ENCODE peak calls at places on chromosomes 16 and 17, in four cellular contexts. One of them, this sample, is unnamed.

GRCh38 chr17:78176548-78177025 is 8.2 kb downstream of the SYNGR2 start:
- DNase-seq in DND-41: peak
- DNase-seq in K562: peak
- DNase-seq in endodermal cell: peak
- DNase-seq in this sample: peak

GRCh38 chr16:14509675-14510132 is 120.4 kb downstream of the PARN start:
- DNase-seq in DND-41: no peak
- DNase-seq in K562: no peak
- DNase-seq in endodermal cell: no peak
- DNase-seq in this sample: no peak

GRCh38 chr17:6279659-6280058 is 155.3 kb downstream of the AIPL1 start:
- DNase-seq in DND-41: no peak
- DNase-seq in K562: no peak
- DNase-seq in endodermal cell: peak
- DNase-seq in this sample: peak

GRCh38 chr17:50612281-50612680 is 22.4 kb upstream of the ABCC3 start:
- DNase-seq in DND-41: no peak
- DNase-seq in K562: no peak
- DNase-seq in endodermal cell: no peak
- DNase-seq in this sample: no peak

GRCh38 chr17:42174126-42174783 is 6.7 kb downstream of the KCNH4 start:
- DNase-seq in DND-41: no peak
- DNase-seq in K562: no peak
- DNase-seq in endodermal cell: no peak
- DNase-seq in this sample: no peak

GRCh38 chr17:42387663-42388380 is 420 bp downstream of the STAT3 start:
- DNase-seq in DND-41: peak
- DNase-seq in K562: peak
- DNase-seq in endodermal cell: peak
- DNase-seq in this sample: peak

GRCh38 chr16:49604602-49605001 is 231.0 kb downstream of the C16orf78 start:
- DNase-seq in DND-41: no peak
- DNase-seq in K562: no peak
- DNase-seq in endodermal cell: peak
- DNase-seq in this sample: no peak

GRCh38 chr16:84545114-84545737 is 40.8 kb upstream of the MEAK7 start:
- DNase-seq in DND-41: no peak
- DNase-seq in K562: no peak
- DNase-seq in endodermal cell: no peak
- DNase-seq in this sample: no peak

GRCh38 chr17:67831268-67831667 is 6.0 kb downstream of the BPTF start:
- DNase-seq in DND-41: no peak
- DNase-seq in K562: no peak
- DNase-seq in endodermal cell: no peak
- DNase-seq in this sample: no peak

GRCh38 chr16:9874233-9874632 is 308.0 kb downstream of the GRIN2A start:
- DNase-seq in DND-41: no peak
- DNase-seq in K562: no peak
- DNase-seq in endodermal cell: no peak
- DNase-seq in this sample: no peak

GRCh38 chr17:7441202-7441705 is 1.9 kb downstream of the FGF11 start:
- DNase-seq in DND-41: no peak
- DNase-seq in K562: no peak
- DNase-seq in endodermal cell: peak
- DNase-seq in this sample: no peak

GRCh38 chr17:64661731-64661980 is 451 bp downstream of the SMURF2 start:
- DNase-seq in DND-41: no peak
- DNase-seq in K562: no peak
- DNase-seq in endodermal cell: no peak
- DNase-seq in this sample: no peak

GRCh38 chr16:88019847-88020512 is 68.7 kb downstream of the BANP start:
- DNase-seq in DND-41: no peak
- DNase-seq in K562: no peak
- DNase-seq in endodermal cell: no peak
- DNase-seq in this sample: no peak

GRCh38 chr16:88023786-88024185 is 72.6 kb downstream of the BANP start:
- DNase-seq in DND-41: no peak
- DNase-seq in K562: no peak
- DNase-seq in endodermal cell: no peak
- DNase-seq in this sample: no peak

GRCh38 chr16:88020513-88020885 is 69.3 kb downstream of the BANP start:
- DNase-seq in DND-41: no peak
- DNase-seq in K562: no peak
- DNase-seq in endodermal cell: no peak
- DNase-seq in this sample: no peak

GRCh38 chr16:88022076-88023042 is 71.1 kb downstream of the BANP start:
- DNase-seq in DND-41: no peak
- DNase-seq in K562: no peak
- DNase-seq in endodermal cell: no peak
- DNase-seq in this sample: no peak

DNA sequence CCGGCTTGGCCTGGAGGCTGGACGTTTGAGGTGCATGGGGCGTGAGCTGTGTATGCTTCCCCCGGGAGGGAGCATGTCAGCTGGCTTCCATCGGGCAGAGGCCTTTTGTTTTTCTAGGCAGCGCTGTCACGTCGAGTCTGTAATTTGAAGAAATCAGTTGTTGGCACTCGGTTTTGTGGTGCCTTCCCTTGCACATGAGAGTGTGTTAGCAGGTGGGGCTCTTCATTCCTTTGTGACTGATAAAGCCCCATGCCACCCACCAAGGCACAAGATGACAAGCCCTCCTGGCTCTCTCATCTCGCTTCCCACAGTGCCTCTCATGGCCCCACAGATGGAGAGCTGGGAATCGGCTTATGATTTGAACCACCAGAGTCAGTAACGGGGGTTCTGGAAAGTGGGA is 72.1 kb downstream of the BANP start:
- DNase-seq in DND-41: no peak
- DNase-seq in K562: no peak
- DNase-seq in endodermal cell: no peak
- DNase-seq in this sample: no peak
- H3K9ac ChIP-seq in DND-41: no peak
- H3K9ac ChIP-seq in K562: no peak
- H3K9ac ChIP-seq in endodermal cell: no peak
- H3K9ac ChIP-seq in this sample: no peak

DNA sequence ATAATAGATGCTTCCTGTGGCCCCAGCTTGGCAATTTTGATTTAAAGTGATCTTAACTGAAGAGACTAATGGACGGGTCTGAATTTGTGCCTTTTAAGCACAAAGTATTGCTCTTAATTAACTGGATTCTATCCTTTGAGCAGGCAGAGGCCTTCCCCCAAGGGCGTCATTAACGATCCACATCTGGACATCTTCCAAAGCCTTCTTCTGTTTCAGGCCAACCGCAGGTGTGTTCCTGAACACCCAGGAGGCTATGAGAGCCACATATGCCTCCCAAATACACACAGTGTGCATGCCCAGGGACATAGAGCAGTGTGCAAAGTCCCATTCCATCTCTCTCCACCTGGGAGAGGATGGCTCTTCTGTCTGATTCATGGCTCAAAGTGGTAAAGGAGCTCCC is 42.3 kb downstream of the MAPT start:
- DNase-seq in DND-41: no peak
- DNase-seq in K562: no peak
- DNase-seq in endodermal cell: no peak
- DNase-seq in this sample: no peak
- H3K9ac ChIP-seq in DND-41: no peak
- H3K9ac ChIP-seq in K562: no peak
- H3K9ac ChIP-seq in endodermal cell: no peak
- H3K9ac ChIP-seq in this sample: no peak

GRCh38 chr16:52113812-52114211 is 433.1 kb downstream of the TOX3 start:
- DNase-seq in DND-41: no peak
- DNase-seq in K562: no peak
- DNase-seq in endodermal cell: no peak
- DNase-seq in this sample: no peak
- H3K9ac ChIP-seq in DND-41: no peak
- H3K9ac ChIP-seq in K562: no peak
- H3K9ac ChIP-seq in endodermal cell: no peak
- H3K9ac ChIP-seq in this sample: no peak

DNA sequence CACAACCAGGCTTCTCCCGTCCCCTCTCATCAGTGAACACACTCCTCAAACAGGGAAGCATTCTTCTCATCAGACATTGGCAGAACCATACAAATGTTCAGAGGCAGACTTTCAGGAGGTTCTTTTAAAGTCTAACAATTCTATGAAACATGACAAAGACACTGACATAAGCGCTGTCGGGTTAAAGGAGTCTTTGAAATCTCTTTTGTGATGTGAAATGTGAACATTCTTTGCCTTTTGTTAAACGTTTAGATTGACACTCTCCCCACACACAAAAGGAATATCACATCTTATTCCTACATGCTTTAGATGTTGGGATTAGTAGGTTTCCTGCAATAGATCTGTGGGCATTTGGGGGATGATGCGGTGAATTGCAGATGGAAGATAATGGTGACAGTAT is 63.9 kb downstream of the NETO2 start:
- DNase-seq in DND-41: no peak
- DNase-seq in K562: no peak
- DNase-seq in endodermal cell: no peak
- DNase-seq in this sample: no peak
- H3K9ac ChIP-seq in DND-41: no peak
- H3K9ac ChIP-seq in K562: no peak
- H3K9ac ChIP-seq in endodermal cell: no peak
- H3K9ac ChIP-seq in this sample: no peak

DNA sequence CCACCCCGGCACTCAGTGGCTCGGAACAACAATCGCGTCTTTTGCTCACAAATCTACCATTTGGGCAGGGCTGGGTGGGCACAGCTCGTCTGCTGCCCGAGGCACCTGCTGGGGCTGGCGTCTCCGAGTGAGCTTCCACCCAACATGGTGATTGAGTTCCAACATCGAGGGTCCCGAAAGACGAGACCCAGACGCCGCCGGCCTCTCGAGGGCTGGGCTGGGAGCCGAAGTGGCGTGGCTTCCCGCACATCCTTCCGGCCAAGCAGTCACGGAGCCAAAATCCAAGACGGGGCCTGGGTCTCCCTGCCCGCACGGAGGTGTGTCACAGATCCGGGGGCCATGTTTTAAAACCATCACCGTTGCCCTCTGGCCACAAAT is 7.5 kb upstream of the ZFPM1 start:
- DNase-seq in DND-41: no peak
- DNase-seq in K562: no peak
- DNase-seq in endodermal cell: no peak
- DNase-seq in this sample: no peak
- H3K9ac ChIP-seq in DND-41: no peak
- H3K9ac ChIP-seq in K562: no peak
- H3K9ac ChIP-seq in endodermal cell: no peak
- H3K9ac ChIP-seq in this sample: no peak

GRCh38 chr17:79608729-79609039 is 2.2 kb downstream of the RBFOX3 start:
- DNase-seq in DND-41: no peak
- DNase-seq in K562: peak
- DNase-seq in endodermal cell: no peak
- DNase-seq in this sample: no peak
- H3K9ac ChIP-seq in DND-41: no peak
- H3K9ac ChIP-seq in K562: no peak
- H3K9ac ChIP-seq in endodermal cell: no peak
- H3K9ac ChIP-seq in this sample: no peak

DNA sequence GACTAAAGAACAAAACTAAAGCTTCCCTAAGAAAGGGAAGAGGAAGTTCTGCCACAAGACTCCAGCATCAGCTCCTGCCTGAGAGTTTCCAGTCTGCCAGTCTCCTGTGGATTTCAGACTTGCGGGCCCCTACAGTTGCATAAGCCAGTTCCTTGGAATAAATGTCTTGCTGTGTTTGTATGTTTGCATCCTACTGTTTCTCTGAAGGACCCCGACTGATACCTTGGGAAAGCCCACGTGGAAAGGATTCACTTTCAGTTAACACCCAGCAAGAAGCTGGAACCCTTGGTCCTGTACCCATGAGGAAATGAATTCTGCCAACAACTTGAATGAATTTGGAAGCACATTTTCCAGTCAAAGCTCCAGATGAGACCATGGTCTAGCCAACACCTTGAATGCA is 26.3 kb upstream of the FZD2 start:
- DNase-seq in DND-41: no peak
- DNase-seq in K562: no peak
- DNase-seq in endodermal cell: no peak
- DNase-seq in this sample: no peak
- H3K9ac ChIP-seq in DND-41: no peak
- H3K9ac ChIP-seq in K562: no peak
- H3K9ac ChIP-seq in endodermal cell: no peak
- H3K9ac ChIP-seq in this sample: no peak

DNA sequence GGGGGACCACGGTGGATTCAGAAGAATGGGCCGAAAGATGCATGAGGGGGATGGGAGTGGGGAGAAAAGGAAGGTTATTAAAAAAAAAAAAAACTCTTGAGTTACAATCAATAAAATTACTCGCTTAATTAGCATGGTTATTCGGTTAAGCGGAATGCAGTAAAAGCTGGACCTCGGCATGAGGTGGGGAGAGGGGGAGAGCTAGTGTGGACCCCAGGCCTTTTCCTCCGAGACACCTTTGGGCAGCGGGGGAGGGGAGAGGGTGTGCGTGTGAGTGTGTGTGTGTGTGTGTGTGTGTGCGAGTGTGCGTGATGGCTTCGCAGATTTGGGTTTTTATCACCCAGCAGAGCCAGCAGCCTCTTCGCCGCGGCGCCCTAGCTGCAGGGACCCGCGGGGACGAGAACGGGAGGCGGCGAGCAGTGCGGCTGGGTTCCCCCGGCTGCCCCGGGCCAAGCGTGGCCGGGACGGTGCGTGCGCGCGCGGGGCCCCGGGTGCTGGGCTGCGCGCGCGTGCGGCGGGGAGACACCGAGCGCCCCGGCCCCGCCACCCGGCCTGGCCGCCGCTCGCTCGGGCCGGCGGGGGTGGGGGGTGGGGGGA is 3.7 kb downstream of the BAHCC1 start:
- DNase-seq in DND-41: peak
- DNase-seq in K562: no peak
- DNase-seq in endodermal cell: no peak
- DNase-seq in this sample: no peak
- H3K9ac ChIP-seq in DND-41: no peak
- H3K9ac ChIP-seq in K562: peak
- H3K9ac ChIP-seq in endodermal cell: peak
- H3K9ac ChIP-seq in this sample: peak

GRCh38 chr17:1997587-1998425 is 27.3 kb downstream of the RTN4RL1 start:
- DNase-seq in DND-41: no peak
- DNase-seq in K562: no peak
- DNase-seq in endodermal cell: peak
- DNase-seq in this sample: no peak

GRCh38 chr17:1997146-1997586 is 28.0 kb downstream of the RTN4RL1 start:
- DNase-seq in DND-41: no peak
- DNase-seq in K562: no peak
- DNase-seq in endodermal cell: no peak
- DNase-seq in this sample: no peak

GRCh38 chr17:1996243-1997145 is 28.6 kb downstream of the RTN4RL1 start:
- DNase-seq in DND-41: no peak
- DNase-seq in K562: no peak
- DNase-seq in endodermal cell: no peak
- DNase-seq in this sample: no peak

GRCh38 chr17:1999557-2000251 is 25.4 kb downstream of the RTN4RL1 start:
- DNase-seq in DND-41: no peak
- DNase-seq in K562: no peak
- DNase-seq in endodermal cell: peak
- DNase-seq in this sample: no peak

DNA sequence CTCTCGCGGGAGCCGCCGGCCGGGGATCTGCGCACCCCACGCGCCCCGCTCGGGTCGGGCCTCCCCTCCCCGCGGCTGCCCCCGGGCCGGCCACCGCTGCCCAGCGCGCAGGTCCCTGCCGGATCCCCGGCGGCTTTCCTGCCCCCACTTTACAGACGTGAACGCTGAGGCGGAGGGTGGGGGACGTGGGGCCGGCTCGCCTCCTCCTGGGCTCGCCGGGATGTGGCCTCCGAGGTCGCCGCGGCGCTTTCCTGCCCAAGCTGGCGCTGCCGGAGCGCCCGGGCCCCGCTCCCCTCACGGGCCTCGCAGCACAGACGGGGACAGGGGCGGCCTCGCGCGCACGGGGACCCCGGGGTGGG is 26.7 kb downstream of the RTN4RL1 start:
- DNase-seq in DND-41: no peak
- DNase-seq in K562: no peak
- DNase-seq in endodermal cell: peak
- DNase-seq in this sample: no peak
- H3K9ac ChIP-seq in DND-41: no peak
- H3K9ac ChIP-seq in K562: no peak
- H3K9ac ChIP-seq in endodermal cell: no peak
- H3K9ac ChIP-seq in this sample: no peak

This sample was measured in trophoblast cell.